ENCODE peak calls at places on chromosomes 6 and 20, in nine cellular contexts. X, Z, N, A, M, O, U, B and W are unnamed samples.

GRCh38 chr6:27630727-27631613 is 158.1 kb upstream of the ZNF184 start:
- DNase-seq in X (no peak), Z (no peak), N (peak), A (peak), M (peak), O (no peak), U (peak), B (no peak), W (no peak)

GRCh38 chr6:32984639-32985389 is 16.4 kb downstream of the BRD2 start:
- DNase-seq in X (no peak), Z (peak), N (peak), A (peak), M (peak), O (peak), U (peak), B (peak), W (peak)

GRCh38 chr6:1315560-1316386 is 3.9 kb downstream of the FOXQ1 start:
- DNase-seq in X (no peak), Z (no peak), N (no peak), A (no peak), M (no peak), O (no peak), U (no peak), B (no peak), W (no peak)

GRCh38 chr20:15902493-15902892 is 670.8 kb downstream of the KIF16B start:
- DNase-seq in X (no peak), Z (no peak), N (no peak), A (no peak), M (no peak), O (no peak), U (no peak), B (no peak), W (no peak)

GRCh38 chr6:148445620-148446019 is 103.0 kb downstream of the SASH1 start:
- DNase-seq in X (no peak), Z (no peak), N (no peak), A (peak), M (peak), O (no peak), U (no peak), B (no peak), W (no peak)

GRCh38 chr20:22951966-22952365 is 83.1 kb upstream of the SSTR4 start:
- DNase-seq in X (no peak), Z (no peak), N (no peak), A (no peak), M (no peak), O (no peak), U (no peak), B (no peak), W (no peak)

GRCh38 chr20:45266977-45267376 is 12.6 kb upstream of the SLPI start:
- DNase-seq in X (no peak), Z (no peak), N (no peak), A (no peak), M (no peak), O (no peak), U (no peak), B (no peak), W (no peak)

GRCh38 chr20:7195704-7196103 is 428.2 kb downstream of the BMP2 start:
- DNase-seq in X (no peak), Z (no peak), N (no peak), A (peak), M (no peak), O (no peak), U (no peak), B (no peak), W (no peak)

GRCh38 chr6:130529569-130530149 is 163.8 kb downstream of the TMEM200A start:
- DNase-seq in X (no peak), Z (no peak), N (no peak), A (no peak), M (no peak), O (no peak), U (no peak), B (no peak), W (no peak)

GRCh38 chr20:45372646-45373352 is 5.3 kb downstream of the TP53TG5 start:
- DNase-seq in X (no peak), Z (no peak), N (no peak), A (no peak), M (peak), O (no peak), U (no peak), B (peak), W (peak)

GRCh38 chr6:11202513-11203305 is 29.8 kb downstream of the NEDD9 start:
- DNase-seq in X (no peak), Z (no peak), N (no peak), A (no peak), M (peak), O (peak), U (no peak), B (no peak), W (no peak)

GRCh38 chr6:44122821-44123220 is 4.4 kb downstream of the MRPL14 start:
- DNase-seq in X (no peak), Z (no peak), N (no peak), A (no peak), M (peak), O (no peak), U (no peak), B (no peak), W (no peak)

GRCh38 chr6:26322645-26323482 is 42.1 kb upstream of the BTN3A2 start:
- DNase-seq in X (no peak), Z (no peak), N (peak), A (peak), M (peak), O (peak), U (peak), B (no peak), W (peak)

GRCh38 chr6:89583559-89583958 is 55.0 kb downstream of the LYRM2 start:
- DNase-seq in X (no peak), Z (no peak), N (no peak), A (no peak), M (no peak), O (no peak), U (no peak), B (no peak), W (no peak)

GRCh38 chr6:34412643-34413214 is 13.1 kb downstream of the RPS10 start:
- DNase-seq in X (no peak), Z (no peak), N (no peak), A (peak), M (no peak), O (no peak), U (no peak), B (no peak), W (no peak)

GRCh38 chr6:90885611-90886056 is 298.8 kb upstream of the MAP3K7 start:
- DNase-seq in X (no peak), Z (no peak), N (no peak), A (peak), M (no peak), O (no peak), U (no peak), B (no peak), W (no peak)

GRCh38 chr6:42762338-42762929 is 16.5 kb upstream of the TBCC start:
- DNase-seq in X (no peak), Z (no peak), N (no peak), A (no peak), M (no peak), O (no peak), U (peak), B (no peak), W (no peak)

GRCh38 chr6:147279423-147279822 is 75.2 kb downstream of the STXBP5 start:
- DNase-seq in X (no peak), Z (no peak), N (no peak), A (no peak), M (no peak), O (no peak), U (no peak), B (no peak), W (no peak)

GRCh38 chr6:157892363-157892878 is 69.4 kb downstream of the SNX9 start:
- DNase-seq in X (no peak), Z (no peak), N (no peak), A (no peak), M (no peak), O (no peak), U (no peak), B (no peak), W (no peak)

GRCh38 chr6:159104931-159105330 is 60.1 kb upstream of the TAGAP start:
- DNase-seq in X (peak), Z (no peak), N (peak), A (peak), M (no peak), O (peak), U (peak), B (peak), W (no peak)

GRCh38 chr20:43746344-43747137 is 19.7 kb upstream of the GTSF1L start:
- DNase-seq in X (no peak), Z (no peak), N (no peak), A (no peak), M (no peak), O (no peak), U (no peak), B (no peak), W (no peak)

GRCh38 chr6:84093405-84094049 is 60.0 kb downstream of the MRAP2 start:
- DNase-seq in X (no peak), Z (no peak), N (no peak), A (no peak), M (no peak), O (no peak), U (no peak), B (no peak), W (no peak)

GRCh38 chr20:20549699-20550098 is 162.7 kb downstream of the RALGAPA2 start:
- DNase-seq in X (no peak), Z (no peak), N (no peak), A (peak), M (no peak), O (no peak), U (no peak), B (no peak), W (no peak)

GRCh38 chr20:43710370-43711044 is 16.3 kb downstream of the GTSF1L start:
- DNase-seq in X (no peak), Z (peak), N (no peak), A (no peak), M (no peak), O (no peak), U (no peak), B (no peak), W (no peak)

GRCh38 chr6:47062346-47062745 is 20.2 kb upstream of the ADGRF1 start:
- DNase-seq in X (no peak), Z (no peak), N (no peak), A (no peak), M (no peak), O (no peak), U (no peak), B (no peak), W (no peak)